ENCODE peak calls at places on chromosomes 5 and 9, in ten cellular contexts. Y is AG09309; B is ELR; O is choroid plexus epithelial cell; X is effector memory CD4-positive, alpha-beta T cell; K is NCI-H524; W is Kasumi-1; U is T-cell; R is left lobe of liver; E is substantia nigra. H is an unnamed sample.

GRCh38 chr9:120324996-120325642 is 254.8 kb downstream of the CDK5RAP2 start:
- DNase-seq in R (no peak), Y (no peak), U (no peak), O (no peak), B (no peak), K (peak), X (no peak), E (no peak), W (no peak), H (no peak)

GRCh38 chr5:34007116-34007674 is 655 bp downstream of the AMACR start:
- DNase-seq in U (no peak), Y (no peak), K (peak), X (no peak), B (peak), W (no peak), R (no peak), E (no peak), O (peak), H (no peak)

GRCh38 chr5:74040065-74040551 is 414.1 kb downstream of the ARHGEF28 start:
- DNase-seq in Y (peak), X (no peak), E (no peak), O (peak), R (no peak), K (peak), B (peak), U (no peak), W (no peak), H (peak)

GRCh38 chr9:95450171-95451107 is 66.3 kb downstream of the PTCH1 start:
- DNase-seq in R (no peak), B (no peak), Y (no peak), U (no peak), K (no peak), O (no peak), X (no peak), W (no peak), E (no peak), H (no peak)

GRCh38 chr9:112315905-112316304 is 17.5 kb downstream of the PTBP3 start:
- DNase-seq in X (no peak), U (no peak), W (peak), B (no peak), O (no peak), K (no peak), E (no peak), R (no peak), Y (no peak), H (no peak)

GRCh38 chr9:68970150-68970549 is 43.8 kb downstream of the PRKACG start:
- DNase-seq in U (no peak), K (no peak), E (no peak), R (no peak), O (no peak), W (no peak), Y (no peak), B (no peak), X (no peak), H (no peak)

GRCh38 chr5:31452314-31452713 is 79.6 kb downstream of the DROSHA start:
- DNase-seq in U (no peak), R (no peak), O (no peak), Y (no peak), W (no peak), E (no peak), K (no peak), X (no peak), B (no peak), H (no peak)

GRCh38 chr9:91606255-91606995 is 182.8 kb upstream of the NFIL3 start:
- DNase-seq in B (no peak), R (no peak), E (no peak), Y (no peak), O (no peak), W (no peak), X (no peak), U (no peak), K (no peak), H (no peak)

GRCh38 chr9:87714819-87715218 is 11.1 kb upstream of the CTSL start:
- DNase-seq in O (peak), K (no peak), Y (peak), B (peak), X (no peak), W (peak), U (no peak), E (peak), R (peak), H (no peak)

GRCh38 chr9:126938332-126938731 is 23.8 kb downstream of the RALGPS1 start:
- DNase-seq in R (no peak), B (no peak), O (no peak), W (no peak), E (no peak), X (no peak), K (no peak), Y (no peak), U (no peak), H (no peak)

GRCh38 chr5:84301535-84301934 is 83.1 kb downstream of the EDIL3 start:
- DNase-seq in E (no peak), O (peak), U (no peak), W (no peak), Y (no peak), X (no peak), R (no peak), B (peak), K (no peak), H (no peak)

GRCh38 chr5:121313886-121314285 is 537.8 kb upstream of the FTMT start:
- DNase-seq in E (no peak), Y (no peak), R (no peak), B (no peak), W (no peak), X (no peak), U (no peak), K (no peak), O (no peak), H (no peak)

GRCh38 chr9:134301387-134302129 is 24.7 kb upstream of the RXRA start:
- DNase-seq in O (no peak), K (no peak), Y (no peak), U (peak), X (peak), R (no peak), B (no peak), E (no peak), W (no peak), H (no peak)

GRCh38 chr5:7851240-7851592 is 283 bp upstream of the CFAP90 start:
- DNase-seq in O (no peak), B (no peak), W (no peak), Y (no peak), K (no peak), U (no peak), R (no peak), E (no peak), X (no peak), H (no peak)

GRCh38 chr9:125631391-125632085 is 75.5 kb downstream of the MAPKAP1 start:
- DNase-seq in X (no peak), R (no peak), U (no peak), O (peak), Y (no peak), W (peak), K (peak), E (no peak), B (peak), H (peak)

GRCh38 chr5:170273968-170274710 is 23.4 kb downstream of the LCP2 start:
- DNase-seq in K (peak), R (no peak), U (peak), B (peak), E (no peak), W (peak), X (peak), O (peak), Y (no peak), H (peak)

GRCh38 chr5:150431048-150431447 is 18.3 kb upstream of the CD74 start:
- DNase-seq in E (no peak), O (no peak), R (no peak), B (no peak), X (no peak), Y (no peak), W (no peak), U (no peak), K (no peak), H (no peak)

GRCh38 chr9:129383415-129384088 is 205.5 kb upstream of the IER5L start:
- DNase-seq in X (peak), O (peak), E (peak), K (peak), W (peak), R (peak), Y (peak), B (peak), U (peak), H (peak)

GRCh38 chr5:65418661-65419060 is 63.1 kb downstream of the ADAMTS6 start:
- DNase-seq in O (peak), K (no peak), X (no peak), Y (no peak), B (peak), E (no peak), R (no peak), W (no peak), U (no peak), H (no peak)

GRCh38 chr9:106862115-106862945 is 636 bp upstream of the ZNF462 start:
- DNase-seq in X (no peak), O (peak), Y (no peak), R (no peak), B (peak), U (no peak), K (peak), W (peak), E (peak), H (peak)

H was measured in NCI-H1694 treated with DMSO at 0.1 percent for 48 hours.